ENCODE peak calls at places on chromosomes 6 and 20, in nine cellular contexts. One of them, this sample, is unnamed.

GRCh38 chr6:38268342-38268741 is 371.4 kb downstream of the BTBD9 start:
- DNase-seq in upper lobe of left lung: no peak
- DNase-seq in ovary: no peak
- DNase-seq in prostate gland: no peak
- DNase-seq in right lobe of liver: no peak
- DNase-seq in A549: no peak
- DNase-seq in endothelial cell of umbilical vein: no peak
- DNase-seq in Peyer's patch: no peak
- DNase-seq in tibial nerve: no peak
- DNase-seq in this sample: no peak

GRCh38 chr20:60365882-60366281 is 407.7 kb downstream of the CDH26 start:
- DNase-seq in Peyer's patch: no peak
- DNase-seq in upper lobe of left lung: no peak
- DNase-seq in tibial nerve: no peak
- DNase-seq in prostate gland: no peak
- DNase-seq in endothelial cell of umbilical vein: no peak
- DNase-seq in right lobe of liver: no peak
- DNase-seq in ovary: no peak
- DNase-seq in A549: no peak
- DNase-seq in this sample: no peak

GRCh38 chr20:22381812-22382416 is 202.5 kb downstream of the FOXA2 start:
- DNase-seq in A549: no peak
- DNase-seq in right lobe of liver: no peak
- DNase-seq in prostate gland: no peak
- DNase-seq in upper lobe of left lung: no peak
- DNase-seq in endothelial cell of umbilical vein: no peak
- DNase-seq in ovary: no peak
- DNase-seq in tibial nerve: no peak
- DNase-seq in Peyer's patch: no peak
- DNase-seq in this sample: no peak

GRCh38 chr20:51660741-51661608 is 107.2 kb downstream of the ATP9A start:
- DNase-seq in A549: peak; percentile 31
- DNase-seq in endothelial cell of umbilical vein: peak; percentile 96
- DNase-seq in tibial nerve: no peak
- DNase-seq in right lobe of liver: no peak
- DNase-seq in upper lobe of left lung: no peak
- DNase-seq in ovary: no peak
- DNase-seq in Peyer's patch: no peak
- DNase-seq in prostate gland: no peak
- DNase-seq in this sample: no peak

GRCh38 chr6:84019171-84019570 is 14.4 kb upstream of the MRAP2 start:
- DNase-seq in upper lobe of left lung: no peak
- DNase-seq in ovary: no peak
- DNase-seq in Peyer's patch: no peak
- DNase-seq in prostate gland: no peak
- DNase-seq in tibial nerve: no peak
- DNase-seq in A549: no peak
- DNase-seq in right lobe of liver: no peak
- DNase-seq in endothelial cell of umbilical vein: no peak
- DNase-seq in this sample: no peak

GRCh38 chr20:41436679-41437078 is 70.1 kb upstream of the EMILIN3 start:
- DNase-seq in A549: no peak
- DNase-seq in tibial nerve: no peak
- DNase-seq in upper lobe of left lung: no peak
- DNase-seq in ovary: no peak
- DNase-seq in prostate gland: no peak
- DNase-seq in endothelial cell of umbilical vein: no peak
- DNase-seq in Peyer's patch: no peak
- DNase-seq in right lobe of liver: no peak
- DNase-seq in this sample: no peak

GRCh38 chr6:73017473-73017872 is 207.8 kb downstream of the KHDC1L start:
- DNase-seq in upper lobe of left lung: no peak
- DNase-seq in endothelial cell of umbilical vein: no peak
- DNase-seq in right lobe of liver: no peak
- DNase-seq in ovary: no peak
- DNase-seq in tibial nerve: no peak
- DNase-seq in Peyer's patch: no peak
- DNase-seq in prostate gland: no peak
- DNase-seq in A549: no peak
- DNase-seq in this sample: no peak

GRCh38 chr6:116564296-116564695 is 7.0 kb upstream of the RWDD1 start:
- DNase-seq in Peyer's patch: no peak
- DNase-seq in tibial nerve: no peak
- DNase-seq in prostate gland: no peak
- DNase-seq in endothelial cell of umbilical vein: no peak
- DNase-seq in A549: no peak
- DNase-seq in ovary: no peak
- DNase-seq in right lobe of liver: no peak
- DNase-seq in upper lobe of left lung: no peak
- DNase-seq in this sample: no peak

GRCh38 chr6:27078734-27079357 is 168.7 kb upstream of the PRSS16 start:
- DNase-seq in Peyer's patch: peak; percentile 51
- DNase-seq in endothelial cell of umbilical vein: peak; percentile 71
- DNase-seq in prostate gland: peak; percentile 45
- DNase-seq in right lobe of liver: no peak
- DNase-seq in A549: peak; percentile 57
- DNase-seq in tibial nerve: peak; percentile 50
- DNase-seq in ovary: peak; percentile 8
- DNase-seq in upper lobe of left lung: no peak
- DNase-seq in this sample: no peak

GRCh38 chr6:150276168-150276958 is 92.4 kb upstream of the IYD start:
- DNase-seq in ovary: no peak
- DNase-seq in Peyer's patch: no peak
- DNase-seq in A549: no peak
- DNase-seq in right lobe of liver: no peak
- DNase-seq in tibial nerve: no peak
- DNase-seq in upper lobe of left lung: no peak
- DNase-seq in prostate gland: no peak
- DNase-seq in endothelial cell of umbilical vein: no peak
- DNase-seq in this sample: no peak

GRCh38 chr20:49904440-49905214 is 10.7 kb downstream of the SPATA2 start:
- DNase-seq in tibial nerve: no peak
- DNase-seq in prostate gland: no peak
- DNase-seq in endothelial cell of umbilical vein: no peak
- DNase-seq in right lobe of liver: peak; percentile 11
- DNase-seq in A549: no peak
- DNase-seq in upper lobe of left lung: no peak
- DNase-seq in Peyer's patch: no peak
- DNase-seq in ovary: no peak
- DNase-seq in this sample: peak; percentile 83

GRCh38 chr6:1027795-1028569 is 283.9 kb upstream of the FOXQ1 start:
- DNase-seq in ovary: no peak
- DNase-seq in endothelial cell of umbilical vein: no peak
- DNase-seq in prostate gland: no peak
- DNase-seq in tibial nerve: no peak
- DNase-seq in upper lobe of left lung: no peak
- DNase-seq in Peyer's patch: no peak
- DNase-seq in right lobe of liver: no peak
- DNase-seq in A549: no peak
- DNase-seq in this sample: no peak

GRCh38 chr6:10843554-10843953 is 5.2 kb upstream of the MAK start:
- DNase-seq in tibial nerve: no peak
- DNase-seq in prostate gland: no peak
- DNase-seq in A549: no peak
- DNase-seq in endothelial cell of umbilical vein: no peak
- DNase-seq in Peyer's patch: no peak
- DNase-seq in ovary: no peak
- DNase-seq in right lobe of liver: no peak
- DNase-seq in upper lobe of left lung: no peak
- DNase-seq in this sample: no peak

GRCh38 chr20:39190666-39191570 is 228.8 kb downstream of the DHX35 start:
- DNase-seq in right lobe of liver: no peak
- DNase-seq in endothelial cell of umbilical vein: no peak
- DNase-seq in upper lobe of left lung: peak; percentile 60
- DNase-seq in ovary: no peak
- DNase-seq in prostate gland: no peak
- DNase-seq in tibial nerve: no peak
- DNase-seq in Peyer's patch: no peak
- DNase-seq in A549: peak; percentile 80
- DNase-seq in this sample: no peak

GRCh38 chr20:48583801-48584200 is 244.0 kb downstream of the PREX1 start:
- DNase-seq in upper lobe of left lung: no peak
- DNase-seq in ovary: no peak
- DNase-seq in endothelial cell of umbilical vein: no peak
- DNase-seq in Peyer's patch: no peak
- DNase-seq in A549: no peak
- DNase-seq in right lobe of liver: no peak
- DNase-seq in tibial nerve: no peak
- DNase-seq in prostate gland: no peak
- DNase-seq in this sample: no peak

DNA sequence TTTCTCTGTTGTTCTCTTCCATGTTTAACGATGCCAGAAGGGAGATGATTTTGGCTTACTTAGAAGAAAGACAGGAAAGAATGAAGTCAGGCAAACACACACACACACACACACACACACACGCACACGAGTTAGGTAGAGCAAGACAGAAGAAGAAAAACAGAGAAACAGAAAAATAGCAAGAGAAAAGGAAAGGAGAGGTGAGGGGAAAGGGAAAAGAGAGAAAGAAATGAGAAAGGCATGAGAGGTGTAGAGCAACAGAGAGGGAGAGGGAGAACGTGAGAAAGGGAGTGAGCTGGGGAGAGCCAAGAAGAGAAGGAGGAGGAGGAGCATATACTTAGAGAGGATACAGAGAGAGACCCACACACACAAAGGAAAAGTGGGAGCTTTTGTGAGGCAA is 385.3 kb downstream of the DOK5 start:
- DNase-seq in tibial nerve: no peak
- DNase-seq in Peyer's patch: no peak
- DNase-seq in ovary: no peak
- DNase-seq in A549: no peak
- DNase-seq in upper lobe of left lung: no peak
- DNase-seq in prostate gland: no peak
- DNase-seq in right lobe of liver: no peak
- DNase-seq in endothelial cell of umbilical vein: no peak
- DNase-seq in this sample: no peak
- TF ChIP-seq POLR2A in tibial nerve: no peak
- TF ChIP-seq POLR2A in Peyer's patch: no peak
- TF ChIP-seq POLR2A in ovary: no peak
- TF ChIP-seq POLR2A in A549: no peak
- TF ChIP-seq POLR2A in upper lobe of left lung: no peak
- TF ChIP-seq POLR2A in prostate gland: no peak
- TF ChIP-seq POLR2A in right lobe of liver: no peak
- TF ChIP-seq POLR2A in endothelial cell of umbilical vein: no peak
- TF ChIP-seq POLR2A in this sample: no peak

GRCh38 chr6:25487012-25487411 is 165.0 kb upstream of the SCGN start:
- DNase-seq in endothelial cell of umbilical vein: no peak
- DNase-seq in right lobe of liver: no peak
- DNase-seq in Peyer's patch: no peak
- DNase-seq in A549: no peak
- DNase-seq in ovary: no peak
- DNase-seq in tibial nerve: no peak
- DNase-seq in upper lobe of left lung: no peak
- DNase-seq in prostate gland: no peak
- DNase-seq in this sample: no peak
- TF ChIP-seq CTCF in endothelial cell of umbilical vein: no peak
- TF ChIP-seq CTCF in right lobe of liver: no peak
- TF ChIP-seq CTCF in Peyer's patch: no peak
- TF ChIP-seq CTCF in A549: no peak
- TF ChIP-seq CTCF in ovary: no peak
- TF ChIP-seq CTCF in tibial nerve: no peak
- TF ChIP-seq CTCF in upper lobe of left lung: no peak
- TF ChIP-seq CTCF in prostate gland: no peak
- TF ChIP-seq CTCF in this sample: no peak

DNA sequence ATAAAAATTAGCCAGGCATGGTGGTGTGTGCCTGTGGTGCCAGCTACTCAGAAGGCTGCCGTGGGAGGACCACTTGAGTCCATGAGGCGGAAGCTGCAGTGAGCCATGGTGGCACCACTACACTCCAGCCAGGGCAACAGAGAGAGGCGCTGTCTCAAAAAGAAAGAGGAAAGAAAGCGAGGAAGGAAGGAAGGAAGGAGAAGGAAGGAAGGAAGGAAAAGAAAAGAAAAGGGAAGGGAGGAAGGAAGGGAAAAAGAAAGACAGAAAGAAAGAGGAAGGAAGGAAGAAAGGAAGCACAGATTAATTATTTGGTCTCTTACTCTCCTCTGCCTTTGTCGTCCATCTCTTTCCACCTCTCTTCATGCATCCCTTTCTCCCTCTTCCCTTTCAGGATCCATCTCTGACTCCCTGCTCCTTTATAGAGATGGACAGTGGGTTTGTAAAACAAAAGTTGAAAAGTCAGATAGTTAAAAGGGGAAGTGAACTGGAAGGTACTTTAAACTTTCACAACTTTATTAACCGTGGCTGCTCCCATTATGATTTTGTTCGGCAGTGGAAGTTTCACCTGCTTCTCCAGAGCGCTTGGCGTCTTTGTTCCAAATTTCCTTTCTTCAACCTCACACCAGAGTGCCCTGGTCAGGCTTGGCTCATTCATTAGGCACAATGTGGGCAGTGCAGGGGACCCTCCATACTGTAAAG is 1.5 kb downstream of the HLA-DQA1 start:
- DNase-seq in right lobe of liver: no peak
- DNase-seq in A549: no peak
- DNase-seq in ovary: no peak
- DNase-seq in endothelial cell of umbilical vein: no peak
- DNase-seq in tibial nerve: no peak
- DNase-seq in upper lobe of left lung: no peak
- DNase-seq in prostate gland: no peak
- DNase-seq in Peyer's patch: no peak
- DNase-seq in this sample: no peak
- TF ChIP-seq POLR2A in right lobe of liver: no peak
- TF ChIP-seq POLR2A in A549: no peak
- TF ChIP-seq POLR2A in ovary: no peak
- TF ChIP-seq POLR2A in endothelial cell of umbilical vein: no peak
- TF ChIP-seq POLR2A in tibial nerve: no peak
- TF ChIP-seq POLR2A in upper lobe of left lung: no peak
- TF ChIP-seq POLR2A in prostate gland: no peak
- TF ChIP-seq POLR2A in Peyer's patch: no peak
- TF ChIP-seq POLR2A in this sample: no peak

GRCh38 chr6:28809947-28810654 is 113.7 kb downstream of the TRIM27 start:
- DNase-seq in tibial nerve: no peak
- DNase-seq in upper lobe of left lung: no peak
- DNase-seq in A549: peak; percentile 57
- DNase-seq in endothelial cell of umbilical vein: no peak
- DNase-seq in right lobe of liver: no peak
- DNase-seq in ovary: no peak
- DNase-seq in prostate gland: no peak
- DNase-seq in Peyer's patch: no peak
- DNase-seq in this sample: no peak
- TF ChIP-seq CTCF in tibial nerve: no peak
- TF ChIP-seq CTCF in upper lobe of left lung: no peak
- TF ChIP-seq CTCF in A549: peak; percentile 41
- TF ChIP-seq CTCF in endothelial cell of umbilical vein: no peak
- TF ChIP-seq CTCF in right lobe of liver: no peak
- TF ChIP-seq CTCF in ovary: no peak
- TF ChIP-seq CTCF in prostate gland: no peak
- TF ChIP-seq CTCF in Peyer's patch: no peak
- TF ChIP-seq CTCF in this sample: no peak

This sample was measured in lower leg skin.